ENCODE peak calls at places on chromosomes 11 and 22, in six cellular contexts. One of them, this sample, is unnamed.

GRCh38 chr22:47194476-47195155 is 432.2 kb downstream of the TBC1D22A start:
- DNase-seq in iPS-NIHi11: no peak
- DNase-seq in T-helper 9 cell: no peak
- DNase-seq in Peyer's patch: no peak
- DNase-seq in uterus: no peak
- DNase-seq in NCI-H748 treated with DMSO at 0.1 percent for 48 hours: no peak
- DNase-seq in this sample: no peak

GRCh38 chr22:23984430-23984829 is 4.5 kb downstream of the GSTT2 start:
- DNase-seq in iPS-NIHi11: peak
- DNase-seq in T-helper 9 cell: no peak
- DNase-seq in uterus: no peak
- DNase-seq in Peyer's patch: no peak
- DNase-seq in NCI-H748 treated with DMSO at 0.1 percent for 48 hours: no peak
- DNase-seq in this sample: peak

GRCh38 chr22:30290679-30291333 is 1.5 kb upstream of the CASTOR1 start:
- DNase-seq in iPS-NIHi11: peak
- DNase-seq in NCI-H748 treated with DMSO at 0.1 percent for 48 hours: no peak
- DNase-seq in Peyer's patch: peak
- DNase-seq in T-helper 9 cell: no peak
- DNase-seq in uterus: peak
- DNase-seq in this sample: peak

GRCh38 chr22:17918840-17919239 is 105.5 kb downstream of the MICAL3 start:
- DNase-seq in T-helper 9 cell: no peak
- DNase-seq in Peyer's patch: no peak
- DNase-seq in uterus: no peak
- DNase-seq in NCI-H748 treated with DMSO at 0.1 percent for 48 hours: no peak
- DNase-seq in iPS-NIHi11: no peak
- DNase-seq in this sample: no peak

GRCh38 chr11:128345316-128345715 is 242.0 kb downstream of the ETS1 start:
- DNase-seq in uterus: no peak
- DNase-seq in Peyer's patch: no peak
- DNase-seq in NCI-H748 treated with DMSO at 0.1 percent for 48 hours: no peak
- DNase-seq in iPS-NIHi11: no peak
- DNase-seq in T-helper 9 cell: no peak
- DNase-seq in this sample: no peak

GRCh38 chr11:64036081-64037026 is 623 bp downstream of the FLRT1 start:
- DNase-seq in uterus: peak
- DNase-seq in NCI-H748 treated with DMSO at 0.1 percent for 48 hours: no peak
- DNase-seq in iPS-NIHi11: peak
- DNase-seq in Peyer's patch: no peak
- DNase-seq in T-helper 9 cell: no peak
- DNase-seq in this sample: no peak

GRCh38 chr11:109062445-109062844 is 359.5 kb upstream of the C11orf87 start:
- DNase-seq in T-helper 9 cell: no peak
- DNase-seq in uterus: no peak
- DNase-seq in Peyer's patch: no peak
- DNase-seq in iPS-NIHi11: no peak
- DNase-seq in NCI-H748 treated with DMSO at 0.1 percent for 48 hours: no peak
- DNase-seq in this sample: no peak

GRCh38 chr11:108847288-108847687 is 182.4 kb downstream of the DDX10 start:
- DNase-seq in Peyer's patch: no peak
- DNase-seq in T-helper 9 cell: no peak
- DNase-seq in iPS-NIHi11: no peak
- DNase-seq in uterus: no peak
- DNase-seq in NCI-H748 treated with DMSO at 0.1 percent for 48 hours: no peak
- DNase-seq in this sample: no peak

GRCh38 chr11:107916671-107917241 is 11.5 kb upstream of the RAB39A start:
- DNase-seq in T-helper 9 cell: peak
- DNase-seq in uterus: no peak
- DNase-seq in Peyer's patch: no peak
- DNase-seq in NCI-H748 treated with DMSO at 0.1 percent for 48 hours: peak
- DNase-seq in iPS-NIHi11: peak
- DNase-seq in this sample: no peak

GRCh38 chr22:20867179-20868099 is 8.6 kb downstream of the SNAP29 start:
- DNase-seq in iPS-NIHi11: no peak
- DNase-seq in uterus: peak
- DNase-seq in NCI-H748 treated with DMSO at 0.1 percent for 48 hours: no peak
- DNase-seq in T-helper 9 cell: no peak
- DNase-seq in Peyer's patch: peak
- DNase-seq in this sample: no peak

GRCh38 chr22:36409911-36410756 is 22.4 kb upstream of the MYH9 start:
- DNase-seq in Peyer's patch: peak
- DNase-seq in iPS-NIHi11: peak
- DNase-seq in T-helper 9 cell: peak
- DNase-seq in uterus: peak
- DNase-seq in NCI-H748 treated with DMSO at 0.1 percent for 48 hours: peak
- DNase-seq in this sample: peak

GRCh38 chr11:19558189-19558986 is 154.2 kb upstream of the NAV2 start:
- DNase-seq in Peyer's patch: no peak
- DNase-seq in iPS-NIHi11: no peak
- DNase-seq in uterus: no peak
- DNase-seq in T-helper 9 cell: no peak
- DNase-seq in NCI-H748 treated with DMSO at 0.1 percent for 48 hours: no peak
- DNase-seq in this sample: peak

GRCh38 chr11:23991140-23991539 is 505.7 kb upstream of the LUZP2 start:
- DNase-seq in Peyer's patch: no peak
- DNase-seq in T-helper 9 cell: no peak
- DNase-seq in uterus: no peak
- DNase-seq in iPS-NIHi11: no peak
- DNase-seq in NCI-H748 treated with DMSO at 0.1 percent for 48 hours: no peak
- DNase-seq in this sample: no peak

GRCh38 chr11:66100272-66101037 is 30.4 kb downstream of the PACS1 start:
- DNase-seq in uterus: peak
- DNase-seq in NCI-H748 treated with DMSO at 0.1 percent for 48 hours: no peak
- DNase-seq in T-helper 9 cell: peak
- DNase-seq in Peyer's patch: peak
- DNase-seq in iPS-NIHi11: no peak
- DNase-seq in this sample: peak

GRCh38 chr11:10973416-10973815 is 115.6 kb upstream of the ZBED5 start:
- DNase-seq in Peyer's patch: no peak
- DNase-seq in NCI-H748 treated with DMSO at 0.1 percent for 48 hours: peak
- DNase-seq in uterus: no peak
- DNase-seq in iPS-NIHi11: no peak
- DNase-seq in T-helper 9 cell: no peak
- DNase-seq in this sample: peak

GRCh38 chr22:35330258-35330861 is 30.7 kb downstream of the TOM1 start:
- DNase-seq in uterus: peak
- DNase-seq in NCI-H748 treated with DMSO at 0.1 percent for 48 hours: no peak
- DNase-seq in iPS-NIHi11: no peak
- DNase-seq in T-helper 9 cell: peak
- DNase-seq in Peyer's patch: no peak
- DNase-seq in this sample: no peak

GRCh38 chr22:37018815-37019308 is 385 bp downstream of the TST start:
- DNase-seq in iPS-NIHi11: peak
- DNase-seq in T-helper 9 cell: no peak
- DNase-seq in uterus: peak
- DNase-seq in Peyer's patch: peak
- DNase-seq in NCI-H748 treated with DMSO at 0.1 percent for 48 hours: no peak
- DNase-seq in this sample: no peak

GRCh38 chr11:103108933-103109817 is at the start of gene DYNC2H1:
- DNase-seq in iPS-NIHi11: peak
- DNase-seq in Peyer's patch: peak
- DNase-seq in NCI-H748 treated with DMSO at 0.1 percent for 48 hours: peak
- DNase-seq in uterus: peak
- DNase-seq in T-helper 9 cell: peak
- DNase-seq in this sample: peak

GRCh38 chr22:50243704-50244419 is 961 bp downstream of the TUBGCP6 start:
- DNase-seq in NCI-H748 treated with DMSO at 0.1 percent for 48 hours: no peak
- DNase-seq in Peyer's patch: no peak
- DNase-seq in T-helper 9 cell: no peak
- DNase-seq in uterus: no peak
- DNase-seq in iPS-NIHi11: no peak
- DNase-seq in this sample: no peak

GRCh38 chr11:79617561-79617960 is 176.7 kb upstream of the TENM4 start:
- DNase-seq in NCI-H748 treated with DMSO at 0.1 percent for 48 hours: no peak
- DNase-seq in iPS-NIHi11: no peak
- DNase-seq in uterus: no peak
- DNase-seq in Peyer's patch: no peak
- DNase-seq in T-helper 9 cell: no peak
- DNase-seq in this sample: no peak

GRCh38 chr22:39515266-39516050 is 4.9 kb upstream of the ATF4 start:
- DNase-seq in iPS-NIHi11: no peak
- DNase-seq in uterus: no peak
- DNase-seq in NCI-H748 treated with DMSO at 0.1 percent for 48 hours: no peak
- DNase-seq in T-helper 9 cell: no peak
- DNase-seq in Peyer's patch: no peak
- DNase-seq in this sample: no peak

GRCh38 chr22:46262449-46263207 is 515 bp downstream of the PKDREJ start:
- DNase-seq in T-helper 9 cell: no peak
- DNase-seq in uterus: peak
- DNase-seq in Peyer's patch: peak
- DNase-seq in iPS-NIHi11: peak
- DNase-seq in NCI-H748 treated with DMSO at 0.1 percent for 48 hours: no peak
- DNase-seq in this sample: no peak

GRCh38 chr22:45007946-45008852 is 1.6 kb downstream of the PHF21B start:
- DNase-seq in Peyer's patch: no peak
- DNase-seq in NCI-H748 treated with DMSO at 0.1 percent for 48 hours: peak
- DNase-seq in iPS-NIHi11: no peak
- DNase-seq in uterus: no peak
- DNase-seq in T-helper 9 cell: no peak
- DNase-seq in this sample: no peak